ENCODE peak calls at places on chromosomes 11 and 22, in seven cellular contexts. B is activated T-helper 1 cell treated with Interleukin-2 at 50 U/mL for 16 hours; O is effector CD4-positive, alpha-beta T cell; T is NCI-H2171 treated with DMSO at 0.1 percent for 48 hours; M is left cardiac atrium; S is astrocyte of the cerebellum; F is iris pigment epithelial cell. D is an unnamed sample.

GRCh38 chr22:30021881-30022619 is 58.2 kb upstream of the HORMAD2 start:
- DNase-seq in B (no peak), T (no peak), F (no peak), M (peak; percentile 39), O (no peak), S (no peak), D (no peak)

GRCh38 chr11:115083129-115083823 is 404.9 kb downstream of the NXPE2 start:
- DNase-seq in O (no peak), F (no peak), B (no peak), S (no peak), M (no peak), T (no peak), D (no peak)

GRCh38 chr11:103110406-103110805 is 1.2 kb downstream of the DYNC2H1 start:
- DNase-seq in S (peak; percentile 27), B (no peak), F (peak; percentile 71), T (no peak), O (no peak), M (no peak), D (no peak)

GRCh38 chr11:47961383-47961782 is 19.0 kb upstream of the PTPRJ start:
- DNase-seq in F (no peak), M (no peak), S (no peak), T (no peak), O (no peak), B (no peak), D (no peak)

GRCh38 chr11:72591785-72592490 is 82.3 kb downstream of the PDE2A start:
- DNase-seq in T (peak; percentile 98), B (peak; percentile 24), M (no peak), O (peak; percentile 38), S (no peak), F (no peak), D (no peak)

GRCh38 chr22:29623553-29624169 is 20.2 kb downstream of the NF2 start:
- DNase-seq in F (no peak), T (no peak), B (no peak), O (no peak), M (no peak), S (no peak), D (no peak)

GRCh38 chr11:87473174-87473573 is 435.4 kb downstream of the TMEM135 start:
- DNase-seq in F (peak; percentile 69), M (no peak), O (no peak), B (no peak), S (peak; percentile 59), T (peak; percentile 22), D (no peak)

GRCh38 chr11:746289-747175 is 732 bp upstream of the TALDO1 start:
- DNase-seq in F (peak; percentile 44), T (peak; percentile 5), M (no peak), O (no peak), B (no peak), S (no peak), D (no peak)

GRCh38 chr11:88402192-88402715 is 64.7 kb upstream of the CTSC start:
- DNase-seq in F (peak; percentile 94), M (no peak), S (peak; percentile 82), T (no peak), O (no peak), B (no peak), D (no peak)

GRCh38 chr22:44458044-44459020 is 39.7 kb downstream of the RTL6 start:
- DNase-seq in F (no peak), B (no peak), T (peak; percentile 14), S (no peak), M (no peak), O (no peak), D (no peak)

GRCh38 chr11:46273511-46274205 is 3.8 kb upstream of the CREB3L1 start:
- DNase-seq in F (peak; percentile 83), B (no peak), S (no peak), M (no peak), T (no peak), O (no peak), D (no peak)

GRCh38 chr11:116224154-116224888 is 548.5 kb downstream of the BUD13 start:
- DNase-seq in M (peak; percentile 56), S (no peak), B (no peak), O (peak; percentile 12), T (peak; percentile 84), F (peak; percentile 23), D (peak; percentile 7)

GRCh38 chr11:28566643-28567042 is 458.5 kb downstream of the METTL15 start:
- DNase-seq in F (peak; percentile 98), B (no peak), O (no peak), S (peak; percentile 86), M (peak; percentile 89), T (no peak), D (no peak)

GRCh38 chr11:124793466-124794278 is 6.5 kb downstream of the MSANTD2 start:
- DNase-seq in S (peak; percentile 23), B (no peak), O (no peak), M (no peak), T (peak; percentile 18), F (peak; percentile 54), D (no peak)

GRCh38 chr22:25563757-25564319 is 637 bp upstream of the GRK3 start:
- DNase-seq in M (no peak), S (no peak), F (peak; percentile 17), B (no peak), T (peak; percentile 54), O (no peak), D (no peak)